ENCODE peak calls at places on chromosome 17, in four cellular contexts. H is midbrain, P is hippocampal formation, W is B cell. T is an unnamed sample.

GRCh38 chr17:5502552-5502951 is 16.2 kb downstream of the MIS12 start:
- DNase-seq in P (no peak), H (no peak), W (no peak), T (no peak)

GRCh38 chr17:73340093-73340596 is 28.3 kb upstream of the CDC42EP4 start:
- DNase-seq in W (no peak), P (no peak), H (no peak), T (no peak)

GRCh38 chr17:70184770-70185169 is 15.4 kb downstream of the KCNJ2 start:
- DNase-seq in H (peak), P (peak), W (no peak), T (no peak)

GRCh38 chr17:59769891-59770290 is 62.4 kb downstream of the VMP1 start:
- DNase-seq in H (no peak), W (no peak), P (no peak), T (no peak)

GRCh38 chr17:59754547-59754946 is 47.1 kb downstream of the VMP1 start:
- DNase-seq in H (no peak), P (no peak), W (no peak), T (no peak)

GRCh38 chr17:74274060-74274702 is at the start of gene DNAI2:
- DNase-seq in H (no peak), W (no peak), P (no peak), T (no peak)

GRCh38 chr17:64787255-64787920 is 125.3 kb upstream of the SMURF2 start:
- DNase-seq in P (no peak), W (no peak), H (no peak), T (no peak)

GRCh38 chr17:55642741-55643140 is 79.9 kb downstream of the TMEM100 start:
- DNase-seq in H (no peak), P (no peak), W (no peak), T (no peak)

T was measured in caudate nucleus.